ENCODE peak calls at places on chromosomes 6 and 20, in five cellular contexts. H, B, N, T and D are unnamed samples. For H3K4me1, the result is how much of the 10 kb centered on the place peaks cover.

GRCh38 chr20:5706797-5707196 is 43.4 kb upstream of the SHLD1 start:
- DNase-seq in H (no peak), N (no peak), B (no peak), T (no peak), D (no peak)

GRCh38 chr6:15358579-15359327 is 112.9 kb downstream of the JARID2 start:
- DNase-seq in N (no peak), B (no peak), T (no peak), H (no peak), D (no peak)

GRCh38 chr6:143236151-143236788 is 175.6 kb downstream of the AIG1 start:
- DNase-seq in N (peak), H (peak), T (no peak), B (no peak), D (no peak)

GRCh38 chr6:20340056-20340455 is 61.6 kb upstream of the E2F3 start:
- DNase-seq in T (no peak), H (no peak), B (no peak), N (no peak), D (no peak)

GRCh38 chr20:36744764-36745191 is 1.1 kb downstream of the NDRG3 start:
- DNase-seq in T (peak), N (peak), H (peak), B (no peak), D (peak)

GRCh38 chr6:56693246-56693607 is 50.5 kb upstream of the DST start:
- DNase-seq in N (peak), H (peak), B (peak), T (no peak), D (peak)

GRCh38 chr6:151661928-151662327 is 145.6 kb upstream of the ESR1 start:
- DNase-seq in N (no peak), H (peak), B (no peak), T (peak), D (no peak)

GRCh38 chr6:134921980-134922313 is 28.0 kb downstream of the ALDH8A1 start:
- DNase-seq in N (no peak), H (no peak), T (no peak), B (no peak), D (no peak)

DNA sequence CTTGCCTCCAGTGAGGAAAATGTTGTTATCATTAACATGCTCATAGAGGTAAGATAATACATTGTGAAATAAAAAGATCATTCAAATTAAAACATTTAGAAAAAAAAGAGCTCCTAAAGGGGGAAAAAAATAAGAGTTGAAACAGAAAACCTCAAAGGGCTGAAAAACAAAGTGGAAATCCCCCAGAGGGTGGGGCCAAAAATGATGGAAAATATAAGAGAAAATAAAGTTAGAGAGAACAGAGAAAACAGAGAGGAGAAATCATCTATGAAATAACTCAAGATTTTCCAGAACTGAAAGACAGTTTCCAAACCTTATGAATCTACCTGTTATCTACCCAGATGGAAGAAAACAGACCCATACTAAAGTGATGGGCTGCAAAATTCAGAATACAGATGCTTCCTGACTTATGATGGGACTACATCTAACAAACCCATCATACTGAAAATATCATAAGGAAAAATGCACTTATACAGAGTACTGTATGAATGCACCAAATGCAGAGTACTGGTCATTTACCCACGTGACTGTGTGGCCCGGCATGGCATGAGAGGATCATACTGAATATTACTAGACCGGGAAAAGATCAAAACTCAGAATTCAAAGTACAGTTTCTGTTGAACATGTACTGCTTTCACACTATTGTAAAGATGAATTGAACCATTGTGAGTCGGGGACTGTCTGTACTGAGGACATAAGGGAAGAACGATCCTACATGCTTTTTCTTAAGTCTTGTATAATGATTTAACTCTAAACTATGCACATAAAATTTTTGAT is 4.0 kb downstream of the ZBTB24 start:
- DNase-seq in B (no peak), N (no peak), T (no peak), H (peak), D (no peak)
- H3K4me1 ChIP-seq in B (under half), N (under half), T (half or more), H (under half), D (under half)

GRCh38 chr6:138500867-138501446 is 1.7 kb upstream of the NHSL1 start:
- DNase-seq in N (peak), B (no peak), H (peak), T (no peak), D (no peak)

GRCh38 chr6:138499303-138499991 is at the start of gene NHSL1:
- DNase-seq in H (peak), N (peak), T (peak), B (no peak), D (no peak)

GRCh38 chr6:138498575-138499302 is 555 bp downstream of the NHSL1 start:
- DNase-seq in N (no peak), T (no peak), B (no peak), H (no peak), D (no peak)

GRCh38 chr6:138502546-138502945 is 3.3 kb upstream of the NHSL1 start:
- DNase-seq in H (no peak), T (no peak), B (no peak), N (no peak), D (no peak)

GRCh38 chr6:138500045-138500665 is 861 bp upstream of the NHSL1 start:
- DNase-seq in B (no peak), T (no peak), H (no peak), N (peak), D (no peak)
- H3K4me1 ChIP-seq in B (under half), T (under half), H (under half), N (under half), D (under half)

DNA sequence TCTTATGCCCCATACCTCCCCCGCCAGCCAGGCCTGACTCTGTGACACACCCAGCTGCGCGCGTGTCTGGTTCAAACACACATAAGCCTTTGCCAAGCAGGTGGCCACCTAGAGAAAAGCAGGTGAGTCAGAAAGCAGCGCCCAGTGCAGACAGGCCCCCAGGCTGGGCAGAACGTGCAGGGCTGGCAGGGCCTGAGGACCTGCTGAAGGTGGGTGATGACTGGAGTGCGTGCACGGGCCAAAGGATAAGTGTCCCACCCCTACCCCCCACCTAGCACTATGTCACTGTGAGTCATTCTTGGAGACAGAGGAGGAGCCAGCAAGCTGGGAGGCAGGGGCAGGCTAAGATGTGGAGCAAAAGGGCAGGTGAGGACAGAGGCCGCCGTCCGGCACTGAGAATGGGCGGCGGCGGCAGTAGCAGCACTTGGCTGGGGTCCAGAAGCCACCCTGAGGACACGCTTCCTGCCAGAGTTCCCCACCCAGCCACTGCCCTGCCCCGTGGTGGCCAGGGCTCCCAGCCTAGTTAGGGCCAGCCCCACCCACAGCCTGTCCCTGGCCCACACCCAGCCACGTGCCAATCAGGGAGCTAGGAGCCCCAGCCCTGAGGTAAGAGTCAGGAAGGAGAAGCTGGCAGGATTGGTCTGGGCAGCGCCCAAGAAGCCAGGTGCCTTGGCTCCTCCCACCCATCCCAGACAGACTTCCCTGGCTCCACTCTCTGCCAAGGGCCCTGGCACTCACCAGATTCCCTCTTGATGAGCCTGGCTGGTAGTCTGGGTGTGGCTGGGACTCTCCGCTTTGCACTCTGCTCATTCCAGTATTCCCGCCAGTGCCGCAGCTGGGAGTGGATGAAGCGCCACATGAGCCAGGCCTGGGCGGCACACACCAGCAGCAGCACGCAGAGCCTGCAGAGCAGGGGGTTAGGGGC is 72.7 kb downstream of the TRAM2 start:
- DNase-seq in B (peak), H (peak), N (peak), T (no peak), D (peak)
- H3K4me1 ChIP-seq in B (under half), H (half or more), N (under half), T (under half), D (under half)

GRCh38 chr6:39879535-39879934 is 54.7 kb downstream of the MOCS1 start:
- DNase-seq in T (no peak), H (no peak), B (no peak), N (no peak), D (no peak)

GRCh38 chr6:39882567-39882953 is 51.7 kb downstream of the MOCS1 start:
- DNase-seq in H (peak), N (no peak), B (peak), T (no peak), D (peak)

GRCh38 chr6:39876826-39877225 is 57.4 kb downstream of the MOCS1 start:
- DNase-seq in T (no peak), H (no peak), B (no peak), N (no peak), D (no peak)

GRCh38 chr6:39881851-39882566 is 52.3 kb downstream of the MOCS1 start:
- DNase-seq in T (no peak), B (peak), H (peak), N (no peak), D (peak)

GRCh38 chr6:39880521-39881048 is 53.7 kb downstream of the MOCS1 start:
- DNase-seq in N (no peak), B (no peak), T (no peak), H (no peak), D (no peak)
- H3K4me1 ChIP-seq in N (under half), B (under half), T (under half), H (under half), D (under half)

DNA sequence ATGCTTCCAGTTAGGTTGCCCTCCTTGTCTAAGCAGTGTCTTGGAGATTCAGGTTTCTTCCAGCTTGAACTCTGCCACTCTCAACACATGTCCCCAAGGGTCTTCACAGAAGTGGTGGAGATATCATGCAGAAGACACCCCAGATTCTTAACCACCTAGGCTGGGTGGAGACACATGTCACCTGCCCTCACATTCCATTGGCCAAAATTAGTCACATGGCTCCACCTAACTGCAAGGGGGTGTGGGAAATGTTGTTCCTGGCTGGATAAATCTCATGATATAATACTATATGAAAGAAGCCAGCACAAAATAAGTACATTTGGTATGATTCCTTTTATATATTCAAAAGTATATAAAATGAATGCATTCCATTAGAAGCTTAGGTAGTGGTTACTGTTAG is 52.9 kb upstream of the SNRPB2 start:
- DNase-seq in N (no peak), T (no peak), H (no peak), B (no peak), D (no peak)
- H3K4me1 ChIP-seq in N (under half), T (under half), H (under half), B (under half), D (under half)

GRCh38 chr20:32546918-32547752 is 38.0 kb downstream of the NOL4L start:
- DNase-seq in T (no peak), H (no peak), B (no peak), N (no peak), D (no peak)
- H3K4me1 ChIP-seq in T (under half), H (under half), B (under half), N (under half), D (under half)

DNA sequence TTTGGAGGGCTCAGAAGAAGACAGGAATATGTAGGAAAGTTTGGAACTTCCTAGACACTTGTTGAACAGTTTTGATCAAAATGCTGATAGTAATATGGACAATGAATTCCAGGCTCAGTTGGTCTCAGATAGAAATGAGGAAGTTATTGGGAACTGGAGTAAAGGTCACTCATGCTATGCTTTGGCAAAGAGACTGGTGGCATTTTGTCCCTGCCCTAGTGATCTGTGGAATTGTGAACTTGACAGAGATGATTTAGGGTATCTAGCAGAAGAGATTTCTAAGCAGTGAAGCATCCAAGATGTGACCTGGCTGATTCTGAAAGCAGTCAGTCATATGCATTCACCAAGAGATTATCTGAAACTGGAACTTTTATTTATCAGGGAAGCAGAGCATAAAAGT is 45.1 kb downstream of the FRK start:
- DNase-seq in B (no peak), H (no peak), T (no peak), N (peak), D (no peak)
- H3K4me1 ChIP-seq in B (under half), H (under half), T (under half), N (under half), D (under half)

GRCh38 chr6:148885154-148885870 is 138.5 kb downstream of the UST start:
- DNase-seq in H (peak), B (no peak), N (no peak), T (no peak), D (no peak)

GRCh38 chr6:148887181-148887580 is 140.4 kb downstream of the UST start:
- DNase-seq in H (peak), T (peak), N (no peak), B (no peak), D (no peak)

GRCh38 chr6:148888853-148889252 is 142.0 kb downstream of the UST start:
- DNase-seq in T (no peak), N (no peak), B (no peak), H (peak), D (no peak)

GRCh38 chr6:148884461-148884860 is 137.6 kb downstream of the UST start:
- DNase-seq in T (peak), N (no peak), H (no peak), B (no peak), D (no peak)

DNA sequence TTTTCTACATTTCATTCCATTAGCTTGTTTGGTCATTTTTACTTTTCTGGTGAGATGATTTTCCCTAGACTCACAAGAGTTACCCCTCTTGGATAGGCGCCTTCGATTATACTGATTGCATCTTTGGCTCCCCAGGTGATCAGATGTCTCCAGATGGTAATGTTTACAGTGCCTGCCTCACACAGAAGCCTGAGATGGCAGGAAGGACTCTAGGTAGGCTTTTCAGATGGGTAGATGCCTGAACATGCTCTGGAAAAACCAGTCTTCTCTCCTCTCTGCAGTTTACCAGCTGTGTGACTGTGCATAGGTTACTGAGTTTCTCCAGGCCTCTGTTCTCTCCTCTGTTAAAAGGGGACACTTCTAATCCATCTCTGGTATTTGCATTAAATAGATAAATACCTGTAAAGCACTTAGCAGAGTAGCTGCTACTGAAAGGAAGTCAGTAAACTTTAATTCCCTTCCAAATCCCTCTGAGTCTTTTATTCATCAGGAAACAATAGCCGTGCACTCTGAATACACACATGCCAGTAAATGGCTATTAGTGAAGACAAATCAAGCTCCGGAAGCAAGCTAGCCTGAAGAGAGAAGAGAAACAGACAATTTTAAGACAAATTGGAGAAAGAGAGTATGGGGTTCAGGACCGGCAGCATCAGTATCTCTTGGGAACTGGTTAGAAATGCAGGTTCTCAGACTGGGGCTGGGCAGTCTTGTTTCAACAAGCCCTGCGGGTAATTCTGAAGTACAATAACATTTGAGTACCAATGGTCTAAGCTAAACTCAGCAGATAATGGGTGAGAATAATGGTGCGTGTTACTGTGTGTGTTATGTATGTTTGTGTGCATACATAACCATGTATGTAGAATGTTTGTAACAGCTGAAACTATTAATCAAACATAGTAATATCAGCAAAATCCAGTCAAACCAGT is 139.4 kb downstream of the UST start:
- DNase-seq in N (no peak), T (peak), B (no peak), H (no peak), D (no peak)
- H3K4me1 ChIP-seq in N (under half), T (under half), B (under half), H (half or more), D (under half)